ENCODE peak calls at places on chromosome 15, in eight cellular contexts. One of them, this sample, is unnamed.

GRCh38 chr15:52466134-52466701 is 62.5 kb downstream of the MYO5A start:
- DNase-seq in hepatocyte: no peak
- DNase-seq in CD8-positive, alpha-beta memory T cell: no peak
- DNase-seq in SJSA1: no peak
- DNase-seq in A549: no peak
- DNase-seq in K562: no peak
- DNase-seq in CD8-positive, alpha-beta T cell: no peak
- DNase-seq in psoas muscle: peak; percentile 62
- DNase-seq in this sample: no peak

GRCh38 chr15:80507638-80508316 is 103.6 kb downstream of the ARNT2 start:
- DNase-seq in hepatocyte: no peak
- DNase-seq in CD8-positive, alpha-beta memory T cell: no peak
- DNase-seq in SJSA1: peak; percentile 79
- DNase-seq in A549: no peak
- DNase-seq in K562: no peak
- DNase-seq in CD8-positive, alpha-beta T cell: no peak
- DNase-seq in psoas muscle: no peak
- DNase-seq in this sample: no peak

GRCh38 chr15:74773731-74774252 is 8.1 kb upstream of the CSK start:
- DNase-seq in hepatocyte: no peak
- DNase-seq in CD8-positive, alpha-beta memory T cell: no peak
- DNase-seq in SJSA1: no peak
- DNase-seq in A549: no peak
- DNase-seq in K562: no peak
- DNase-seq in CD8-positive, alpha-beta T cell: no peak
- DNase-seq in psoas muscle: no peak
- DNase-seq in this sample: no peak

GRCh38 chr15:50117628-50118027 is 1.4 kb downstream of the ATP8B4 start:
- DNase-seq in hepatocyte: no peak
- DNase-seq in CD8-positive, alpha-beta memory T cell: no peak
- DNase-seq in SJSA1: no peak
- DNase-seq in A549: no peak
- DNase-seq in K562: no peak
- DNase-seq in CD8-positive, alpha-beta T cell: no peak
- DNase-seq in psoas muscle: no peak
- DNase-seq in this sample: no peak

GRCh38 chr15:85276921-85277320 is 103.5 kb upstream of the AKAP13 start:
- DNase-seq in hepatocyte: no peak
- DNase-seq in CD8-positive, alpha-beta memory T cell: no peak
- DNase-seq in SJSA1: no peak
- DNase-seq in A549: no peak
- DNase-seq in K562: no peak
- DNase-seq in CD8-positive, alpha-beta T cell: no peak
- DNase-seq in psoas muscle: no peak
- DNase-seq in this sample: no peak

GRCh38 chr15:59953392-59953883 is 50.7 kb upstream of the FOXB1 start:
- DNase-seq in hepatocyte: peak; percentile 7
- DNase-seq in CD8-positive, alpha-beta memory T cell: no peak
- DNase-seq in SJSA1: no peak
- DNase-seq in A549: no peak
- DNase-seq in K562: no peak
- DNase-seq in CD8-positive, alpha-beta T cell: no peak
- DNase-seq in psoas muscle: no peak
- DNase-seq in this sample: no peak

GRCh38 chr15:32843211-32843907 is 125.6 kb downstream of the GREM1 start:
- DNase-seq in hepatocyte: no peak
- DNase-seq in CD8-positive, alpha-beta memory T cell: no peak
- DNase-seq in SJSA1: no peak
- DNase-seq in A549: no peak
- DNase-seq in K562: no peak
- DNase-seq in CD8-positive, alpha-beta T cell: no peak
- DNase-seq in psoas muscle: no peak
- DNase-seq in this sample: no peak

GRCh38 chr15:28147827-28148226 is 48.7 kb upstream of the OCA2 start:
- DNase-seq in hepatocyte: no peak
- DNase-seq in CD8-positive, alpha-beta memory T cell: no peak
- DNase-seq in SJSA1: no peak
- DNase-seq in A549: no peak
- DNase-seq in K562: no peak
- DNase-seq in CD8-positive, alpha-beta T cell: no peak
- DNase-seq in psoas muscle: no peak
- DNase-seq in this sample: no peak

GRCh38 chr15:65962187-65962586 is 92.9 kb downstream of the RAB11A start:
- DNase-seq in hepatocyte: no peak
- DNase-seq in CD8-positive, alpha-beta memory T cell: no peak
- DNase-seq in SJSA1: no peak
- DNase-seq in A549: peak; percentile 30
- DNase-seq in K562: no peak
- DNase-seq in CD8-positive, alpha-beta T cell: no peak
- DNase-seq in psoas muscle: no peak
- DNase-seq in this sample: no peak

GRCh38 chr15:48865387-48866079 is 12.4 kb upstream of the EID1 start:
- DNase-seq in hepatocyte: peak; percentile 14
- DNase-seq in CD8-positive, alpha-beta memory T cell: no peak
- DNase-seq in SJSA1: peak; percentile 64
- DNase-seq in A549: no peak
- DNase-seq in K562: no peak
- DNase-seq in CD8-positive, alpha-beta T cell: no peak
- DNase-seq in psoas muscle: no peak
- DNase-seq in this sample: no peak

GRCh38 chr15:94703591-94703990 is 472.2 kb downstream of the MCTP2 start:
- DNase-seq in hepatocyte: no peak
- DNase-seq in CD8-positive, alpha-beta memory T cell: no peak
- DNase-seq in SJSA1: no peak
- DNase-seq in A549: no peak
- DNase-seq in K562: no peak
- DNase-seq in CD8-positive, alpha-beta T cell: no peak
- DNase-seq in psoas muscle: no peak
- DNase-seq in this sample: no peak

GRCh38 chr15:50232791-50233190 is 32.7 kb downstream of the HDC start:
- DNase-seq in hepatocyte: no peak
- DNase-seq in CD8-positive, alpha-beta memory T cell: no peak
- DNase-seq in SJSA1: no peak
- DNase-seq in A549: no peak
- DNase-seq in K562: no peak
- DNase-seq in CD8-positive, alpha-beta T cell: no peak
- DNase-seq in psoas muscle: no peak
- DNase-seq in this sample: no peak

GRCh38 chr15:64825081-64825430 is 391 bp downstream of the PIF1 start:
- DNase-seq in hepatocyte: no peak
- DNase-seq in CD8-positive, alpha-beta memory T cell: no peak
- DNase-seq in SJSA1: no peak
- DNase-seq in A549: no peak
- DNase-seq in K562: no peak
- DNase-seq in CD8-positive, alpha-beta T cell: no peak
- DNase-seq in psoas muscle: no peak
- DNase-seq in this sample: no peak

GRCh38 chr15:71397377-71397776 is 282.1 kb downstream of the THSD4 start:
- DNase-seq in hepatocyte: no peak
- DNase-seq in CD8-positive, alpha-beta memory T cell: no peak
- DNase-seq in SJSA1: no peak
- DNase-seq in A549: peak; percentile 43
- DNase-seq in K562: no peak
- DNase-seq in CD8-positive, alpha-beta T cell: no peak
- DNase-seq in psoas muscle: no peak
- DNase-seq in this sample: no peak

GRCh38 chr15:43828061-43828657 is 1.4 kb downstream of the WDR76 start:
- DNase-seq in hepatocyte: no peak
- DNase-seq in CD8-positive, alpha-beta memory T cell: no peak
- DNase-seq in SJSA1: no peak
- DNase-seq in A549: no peak
- DNase-seq in K562: no peak
- DNase-seq in CD8-positive, alpha-beta T cell: no peak
- DNase-seq in psoas muscle: no peak
- DNase-seq in this sample: no peak

GRCh38 chr15:75725021-75725718 is 12.5 kb upstream of the CSPG4 start:
- DNase-seq in hepatocyte: no peak
- DNase-seq in CD8-positive, alpha-beta memory T cell: no peak
- DNase-seq in SJSA1: no peak
- DNase-seq in A549: no peak
- DNase-seq in K562: no peak
- DNase-seq in CD8-positive, alpha-beta T cell: no peak
- DNase-seq in psoas muscle: peak; percentile 26
- DNase-seq in this sample: no peak

GRCh38 chr15:91790826-91791225 is 62.7 kb upstream of the SLCO3A1 start:
- DNase-seq in hepatocyte: no peak
- DNase-seq in CD8-positive, alpha-beta memory T cell: no peak
- DNase-seq in SJSA1: no peak
- DNase-seq in A549: no peak
- DNase-seq in K562: no peak
- DNase-seq in CD8-positive, alpha-beta T cell: no peak
- DNase-seq in psoas muscle: no peak
- DNase-seq in this sample: no peak

GRCh38 chr15:57387644-57388076 is 11.4 kb downstream of the CGNL1 start:
- DNase-seq in hepatocyte: no peak
- DNase-seq in CD8-positive, alpha-beta memory T cell: no peak
- DNase-seq in SJSA1: no peak
- DNase-seq in A549: no peak
- DNase-seq in K562: no peak
- DNase-seq in CD8-positive, alpha-beta T cell: no peak
- DNase-seq in psoas muscle: no peak
- DNase-seq in this sample: no peak

GRCh38 chr15:83372434-83372873 is 74.7 kb upstream of the SH3GL3 start:
- DNase-seq in hepatocyte: no peak
- DNase-seq in CD8-positive, alpha-beta memory T cell: no peak
- DNase-seq in SJSA1: peak; percentile 62
- DNase-seq in A549: no peak
- DNase-seq in K562: no peak
- DNase-seq in CD8-positive, alpha-beta T cell: no peak
- DNase-seq in psoas muscle: no peak
- DNase-seq in this sample: no peak

GRCh38 chr15:79458491-79458890 is 26.4 kb downstream of the MINAR1 start:
- DNase-seq in hepatocyte: no peak
- DNase-seq in CD8-positive, alpha-beta memory T cell: no peak
- DNase-seq in SJSA1: no peak
- DNase-seq in A549: no peak
- DNase-seq in K562: no peak
- DNase-seq in CD8-positive, alpha-beta T cell: no peak
- DNase-seq in psoas muscle: no peak
- DNase-seq in this sample: no peak

GRCh38 chr15:43488790-43489585 is 4.0 kb downstream of the TP53BP1 start:
- DNase-seq in hepatocyte: no peak
- DNase-seq in CD8-positive, alpha-beta memory T cell: no peak
- DNase-seq in SJSA1: no peak
- DNase-seq in A549: no peak
- DNase-seq in K562: no peak
- DNase-seq in CD8-positive, alpha-beta T cell: no peak
- DNase-seq in psoas muscle: no peak
- DNase-seq in this sample: no peak

GRCh38 chr15:91946914-91947313 is 93.4 kb downstream of the SLCO3A1 start:
- DNase-seq in hepatocyte: no peak
- DNase-seq in CD8-positive, alpha-beta memory T cell: no peak
- DNase-seq in SJSA1: no peak
- DNase-seq in A549: no peak
- DNase-seq in K562: no peak
- DNase-seq in CD8-positive, alpha-beta T cell: no peak
- DNase-seq in psoas muscle: no peak
- DNase-seq in this sample: no peak

GRCh38 chr15:86611392-86612040 is 531.8 kb downstream of the AGBL1 start:
- DNase-seq in hepatocyte: peak; percentile 49
- DNase-seq in CD8-positive, alpha-beta memory T cell: no peak
- DNase-seq in SJSA1: no peak
- DNase-seq in A549: peak; percentile 48
- DNase-seq in K562: no peak
- DNase-seq in CD8-positive, alpha-beta T cell: no peak
- DNase-seq in psoas muscle: no peak
- DNase-seq in this sample: no peak

GRCh38 chr15:51776952-51777574 is 25.7 kb downstream of the TMOD2 start:
- DNase-seq in hepatocyte: peak; percentile 86
- DNase-seq in CD8-positive, alpha-beta memory T cell: peak; percentile 57
- DNase-seq in SJSA1: peak; percentile 67
- DNase-seq in A549: peak; percentile 88
- DNase-seq in K562: peak; percentile 77
- DNase-seq in CD8-positive, alpha-beta T cell: peak; percentile 73
- DNase-seq in psoas muscle: no peak
- DNase-seq in this sample: no peak

DNA sequence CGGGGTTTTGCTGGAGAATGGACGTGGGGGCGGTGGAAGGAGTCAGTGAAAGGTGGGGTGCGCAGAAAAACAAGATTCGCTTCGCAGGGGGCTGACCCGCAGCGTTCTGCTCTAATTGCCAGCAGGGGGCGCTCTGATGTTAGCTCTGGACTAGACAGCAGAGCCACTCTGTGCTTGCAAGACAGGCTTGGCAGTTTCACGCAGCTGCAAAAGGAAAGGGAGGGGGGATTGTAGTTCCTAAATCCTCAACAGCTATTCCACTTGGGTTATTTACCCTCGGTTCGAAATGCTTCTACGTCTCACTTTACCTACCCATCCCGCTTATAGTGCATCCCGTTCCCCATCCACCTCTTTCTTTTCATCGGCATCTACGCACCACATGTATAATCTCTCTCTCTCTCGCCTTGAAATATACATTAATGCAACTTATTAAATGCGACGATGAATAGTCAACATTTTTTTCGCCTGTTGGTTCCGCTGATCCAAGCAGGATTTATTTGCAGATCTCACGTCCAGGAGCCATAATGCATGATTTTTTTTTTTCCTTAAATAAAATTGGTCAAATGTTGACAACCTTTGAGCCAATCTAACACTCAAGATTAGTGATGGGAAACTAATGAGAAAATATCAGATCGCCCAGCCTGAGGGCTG is 216.5 kb downstream of the MEIS2 start:
- DNase-seq in hepatocyte: peak; percentile 94
- DNase-seq in CD8-positive, alpha-beta memory T cell: peak; percentile 5
- DNase-seq in SJSA1: peak; percentile 84
- DNase-seq in A549: peak; percentile 79
- DNase-seq in K562: peak; percentile 84
- DNase-seq in CD8-positive, alpha-beta T cell: peak; percentile 56
- DNase-seq in psoas muscle: peak; percentile 88
- DNase-seq in this sample: peak; percentile 86
- H3K4me1 ChIP-seq in hepatocyte: no peaks in the 10 kb centered on the region
- H3K4me1 ChIP-seq in CD8-positive, alpha-beta memory T cell: no peaks in the 10 kb centered on the region
- H3K4me1 ChIP-seq in SJSA1: no peaks in the 10 kb centered on the region
- H3K4me1 ChIP-seq in A549: no peaks in the 10 kb centered on the region
- H3K4me1 ChIP-seq in K562: peaks cover 3% of the 10 kb centered on the region
- H3K4me1 ChIP-seq in CD8-positive, alpha-beta T cell: no peaks in the 10 kb centered on the region
- H3K4me1 ChIP-seq in psoas muscle: peaks cover 15% of the 10 kb centered on the region
- H3K4me1 ChIP-seq in this sample: peaks cover 5% of the 10 kb centered on the region

GRCh38 chr15:93072440-93073394 is 16.3 kb downstream of the RGMA start:
- DNase-seq in hepatocyte: peak; percentile 90
- DNase-seq in CD8-positive, alpha-beta memory T cell: no peak
- DNase-seq in SJSA1: peak; percentile 83
- DNase-seq in A549: peak; percentile 53
- DNase-seq in K562: peak; percentile 80
- DNase-seq in CD8-positive, alpha-beta T cell: no peak
- DNase-seq in psoas muscle: peak; percentile 94
- DNase-seq in this sample: no peak
- H3K4me3 ChIP-seq in hepatocyte: peak overlapping the region; percentile 74
- H3K4me3 ChIP-seq in CD8-positive, alpha-beta memory T cell: no peak overlapping the region
- H3K4me3 ChIP-seq in SJSA1: peak overlapping the region; percentile 58
- H3K4me3 ChIP-seq in A549: peak overlapping the region; percentile 54
- H3K4me3 ChIP-seq in K562: no peak overlapping the region
- H3K4me3 ChIP-seq in CD8-positive, alpha-beta T cell: no peak overlapping the region
- H3K4me3 ChIP-seq in psoas muscle: peak overlapping the region; percentile 87
- H3K4me3 ChIP-seq in this sample: peak overlapping the region; percentile 87

GRCh38 chr15:69593488-69593887 is 140.9 kb downstream of the RPLP1 start:
- DNase-seq in hepatocyte: no peak
- DNase-seq in CD8-positive, alpha-beta memory T cell: no peak
- DNase-seq in SJSA1: no peak
- DNase-seq in A549: no peak
- DNase-seq in K562: no peak
- DNase-seq in CD8-positive, alpha-beta T cell: no peak
- DNase-seq in psoas muscle: no peak
- DNase-seq in this sample: no peak
- H3K27ac ChIP-seq in hepatocyte: no peak overlapping the region
- H3K27ac ChIP-seq in CD8-positive, alpha-beta memory T cell: no peak overlapping the region
- H3K27ac ChIP-seq in SJSA1: no peak overlapping the region
- H3K27ac ChIP-seq in A549: peak overlapping the region; percentile 63
- H3K27ac ChIP-seq in K562: no peak overlapping the region
- H3K27ac ChIP-seq in CD8-positive, alpha-beta T cell: no peak overlapping the region
- H3K27ac ChIP-seq in psoas muscle: no peak overlapping the region
- H3K27ac ChIP-seq in this sample: no peak overlapping the region

GRCh38 chr15:63241316-63241715 is 36.1 kb upstream of the APH1B start:
- DNase-seq in hepatocyte: no peak
- DNase-seq in CD8-positive, alpha-beta memory T cell: no peak
- DNase-seq in SJSA1: no peak
- DNase-seq in A549: no peak
- DNase-seq in K562: no peak
- DNase-seq in CD8-positive, alpha-beta T cell: no peak
- DNase-seq in psoas muscle: no peak
- DNase-seq in this sample: no peak
- H3K4me1 ChIP-seq in hepatocyte: no peaks in the 10 kb centered on the region
- H3K4me1 ChIP-seq in CD8-positive, alpha-beta memory T cell: peaks cover 43% of the 10 kb centered on the region
- H3K4me1 ChIP-seq in SJSA1: peaks cover 25% of the 10 kb centered on the region
- H3K4me1 ChIP-seq in A549: peaks cover 13% of the 10 kb centered on the region
- H3K4me1 ChIP-seq in K562: peaks cover 21% of the 10 kb centered on the region
- H3K4me1 ChIP-seq in CD8-positive, alpha-beta T cell: peaks cover 31% of the 10 kb centered on the region
- H3K4me1 ChIP-seq in psoas muscle: peaks cover 22% of the 10 kb centered on the region
- H3K4me1 ChIP-seq in this sample: no peaks in the 10 kb centered on the region